ENCODE peak calls at places on chromosomes 13 and 19, in nine cellular contexts. One of them, this sample, is unnamed.

GRCh38 chr19:49042177-49042576 is 1.5 kb upstream of the CGB5 start:
- DNase-seq in Calu3: peak
- DNase-seq in choroid plexus epithelial cell: peak
- DNase-seq in uterus: no peak
- DNase-seq in BJ: no peak
- DNase-seq in dorsolateral prefrontal cortex: no peak
- DNase-seq in OCI-LY7: no peak
- DNase-seq in GM23338: no peak
- DNase-seq in progenitor cell of endocrine pancreas: no peak
- DNase-seq in this sample: no peak

GRCh38 chr19:34482380-34483250 is 1.1 kb downstream of the WTIP start:
- DNase-seq in progenitor cell of endocrine pancreas: peak
- DNase-seq in GM23338: peak
- DNase-seq in OCI-LY7: no peak
- DNase-seq in choroid plexus epithelial cell: peak
- DNase-seq in BJ: no peak
- DNase-seq in Calu3: peak
- DNase-seq in dorsolateral prefrontal cortex: no peak
- DNase-seq in uterus: no peak
- DNase-seq in this sample: no peak

GRCh38 chr13:69935043-69935442 is 172.6 kb upstream of the ATXN8OS start:
- DNase-seq in GM23338: no peak
- DNase-seq in choroid plexus epithelial cell: no peak
- DNase-seq in BJ: no peak
- DNase-seq in progenitor cell of endocrine pancreas: no peak
- DNase-seq in dorsolateral prefrontal cortex: no peak
- DNase-seq in Calu3: no peak
- DNase-seq in OCI-LY7: peak
- DNase-seq in uterus: no peak
- DNase-seq in this sample: no peak

GRCh38 chr13:30158774-30159445 is 148.4 kb downstream of the KATNAL1 start:
- DNase-seq in Calu3: peak
- DNase-seq in uterus: peak
- DNase-seq in OCI-LY7: no peak
- DNase-seq in dorsolateral prefrontal cortex: no peak
- DNase-seq in choroid plexus epithelial cell: peak
- DNase-seq in GM23338: no peak
- DNase-seq in progenitor cell of endocrine pancreas: no peak
- DNase-seq in BJ: no peak
- DNase-seq in this sample: peak

GRCh38 chr13:42885325-42885724 is 103.9 kb downstream of the FAM216B start:
- DNase-seq in progenitor cell of endocrine pancreas: no peak
- DNase-seq in OCI-LY7: no peak
- DNase-seq in BJ: no peak
- DNase-seq in Calu3: no peak
- DNase-seq in choroid plexus epithelial cell: no peak
- DNase-seq in uterus: no peak
- DNase-seq in dorsolateral prefrontal cortex: no peak
- DNase-seq in GM23338: no peak
- DNase-seq in this sample: no peak

GRCh38 chr13:114311908-114312307 is 2.4 kb upstream of the CHAMP1 start:
- DNase-seq in OCI-LY7: peak
- DNase-seq in BJ: no peak
- DNase-seq in progenitor cell of endocrine pancreas: no peak
- DNase-seq in Calu3: no peak
- DNase-seq in dorsolateral prefrontal cortex: no peak
- DNase-seq in choroid plexus epithelial cell: no peak
- DNase-seq in GM23338: no peak
- DNase-seq in uterus: no peak
- DNase-seq in this sample: no peak

GRCh38 chr13:24071423-24072075 is 89.0 kb upstream of the SPATA13 start:
- DNase-seq in progenitor cell of endocrine pancreas: no peak
- DNase-seq in OCI-LY7: no peak
- DNase-seq in choroid plexus epithelial cell: peak
- DNase-seq in dorsolateral prefrontal cortex: no peak
- DNase-seq in Calu3: no peak
- DNase-seq in uterus: peak
- DNase-seq in BJ: peak
- DNase-seq in GM23338: no peak
- DNase-seq in this sample: no peak

GRCh38 chr13:91347996-91348905 is 764 bp downstream of the MIR17HG start:
- DNase-seq in OCI-LY7: peak
- DNase-seq in BJ: no peak
- DNase-seq in uterus: peak
- DNase-seq in GM23338: no peak
- DNase-seq in Calu3: no peak
- DNase-seq in dorsolateral prefrontal cortex: peak
- DNase-seq in choroid plexus epithelial cell: peak
- DNase-seq in progenitor cell of endocrine pancreas: peak
- DNase-seq in this sample: no peak

GRCh38 chr13:87810391-87810801 is 139.2 kb downstream of the SLITRK5 start:
- DNase-seq in progenitor cell of endocrine pancreas: no peak
- DNase-seq in OCI-LY7: peak
- DNase-seq in uterus: no peak
- DNase-seq in choroid plexus epithelial cell: no peak
- DNase-seq in Calu3: no peak
- DNase-seq in dorsolateral prefrontal cortex: no peak
- DNase-seq in BJ: no peak
- DNase-seq in GM23338: peak
- DNase-seq in this sample: no peak

GRCh38 chr19:13226983-13227382 is 76.8 kb downstream of the IER2 start:
- DNase-seq in progenitor cell of endocrine pancreas: no peak
- DNase-seq in choroid plexus epithelial cell: no peak
- DNase-seq in Calu3: no peak
- DNase-seq in GM23338: no peak
- DNase-seq in uterus: no peak
- DNase-seq in OCI-LY7: no peak
- DNase-seq in BJ: no peak
- DNase-seq in dorsolateral prefrontal cortex: no peak
- DNase-seq in this sample: no peak

GRCh38 chr19:13231663-13232062 is 81.5 kb downstream of the IER2 start:
- DNase-seq in Calu3: no peak
- DNase-seq in choroid plexus epithelial cell: no peak
- DNase-seq in BJ: no peak
- DNase-seq in uterus: no peak
- DNase-seq in dorsolateral prefrontal cortex: no peak
- DNase-seq in progenitor cell of endocrine pancreas: no peak
- DNase-seq in OCI-LY7: no peak
- DNase-seq in GM23338: no peak
- DNase-seq in this sample: no peak

GRCh38 chr19:13225973-13226865 is 76.0 kb downstream of the IER2 start:
- DNase-seq in uterus: no peak
- DNase-seq in choroid plexus epithelial cell: no peak
- DNase-seq in dorsolateral prefrontal cortex: no peak
- DNase-seq in BJ: no peak
- DNase-seq in OCI-LY7: no peak
- DNase-seq in Calu3: no peak
- DNase-seq in progenitor cell of endocrine pancreas: no peak
- DNase-seq in GM23338: no peak
- DNase-seq in this sample: no peak

GRCh38 chr19:13229246-13229645 is 79.0 kb downstream of the IER2 start:
- DNase-seq in uterus: no peak
- DNase-seq in choroid plexus epithelial cell: no peak
- DNase-seq in BJ: no peak
- DNase-seq in GM23338: no peak
- DNase-seq in dorsolateral prefrontal cortex: no peak
- DNase-seq in OCI-LY7: no peak
- DNase-seq in progenitor cell of endocrine pancreas: no peak
- DNase-seq in Calu3: no peak
- DNase-seq in this sample: no peak

GRCh38 chr19:13228561-13228960 is 78.3 kb downstream of the IER2 start:
- DNase-seq in Calu3: no peak
- DNase-seq in OCI-LY7: peak
- DNase-seq in choroid plexus epithelial cell: no peak
- DNase-seq in uterus: no peak
- DNase-seq in GM23338: no peak
- DNase-seq in BJ: no peak
- DNase-seq in progenitor cell of endocrine pancreas: no peak
- DNase-seq in dorsolateral prefrontal cortex: no peak
- DNase-seq in this sample: no peak
- TF ChIP-seq CTCF in Calu3: no peak
- TF ChIP-seq CTCF in OCI-LY7: peak
- TF ChIP-seq CTCF in choroid plexus epithelial cell: no peak
- TF ChIP-seq CTCF in uterus: no peak
- TF ChIP-seq CTCF in GM23338: no peak
- TF ChIP-seq CTCF in BJ: no peak
- TF ChIP-seq CTCF in progenitor cell of endocrine pancreas: no peak
- TF ChIP-seq CTCF in dorsolateral prefrontal cortex: no peak
- TF ChIP-seq CTCF in this sample: no peak

GRCh38 chr13:28958018-28958417 is 137.9 kb downstream of the MTUS2 start:
- DNase-seq in OCI-LY7: no peak
- DNase-seq in GM23338: no peak
- DNase-seq in Calu3: no peak
- DNase-seq in BJ: no peak
- DNase-seq in progenitor cell of endocrine pancreas: no peak
- DNase-seq in choroid plexus epithelial cell: no peak
- DNase-seq in dorsolateral prefrontal cortex: no peak
- DNase-seq in uterus: no peak
- DNase-seq in this sample: no peak

GRCh38 chr13:28954810-28955209 is 134.7 kb downstream of the MTUS2 start:
- DNase-seq in progenitor cell of endocrine pancreas: no peak
- DNase-seq in uterus: no peak
- DNase-seq in GM23338: no peak
- DNase-seq in Calu3: no peak
- DNase-seq in OCI-LY7: no peak
- DNase-seq in BJ: no peak
- DNase-seq in choroid plexus epithelial cell: no peak
- DNase-seq in dorsolateral prefrontal cortex: no peak
- DNase-seq in this sample: no peak

GRCh38 chr13:28955264-28955966 is 135.3 kb downstream of the MTUS2 start:
- DNase-seq in BJ: no peak
- DNase-seq in uterus: no peak
- DNase-seq in Calu3: no peak
- DNase-seq in choroid plexus epithelial cell: no peak
- DNase-seq in OCI-LY7: no peak
- DNase-seq in dorsolateral prefrontal cortex: no peak
- DNase-seq in GM23338: no peak
- DNase-seq in progenitor cell of endocrine pancreas: no peak
- DNase-seq in this sample: no peak

DNA sequence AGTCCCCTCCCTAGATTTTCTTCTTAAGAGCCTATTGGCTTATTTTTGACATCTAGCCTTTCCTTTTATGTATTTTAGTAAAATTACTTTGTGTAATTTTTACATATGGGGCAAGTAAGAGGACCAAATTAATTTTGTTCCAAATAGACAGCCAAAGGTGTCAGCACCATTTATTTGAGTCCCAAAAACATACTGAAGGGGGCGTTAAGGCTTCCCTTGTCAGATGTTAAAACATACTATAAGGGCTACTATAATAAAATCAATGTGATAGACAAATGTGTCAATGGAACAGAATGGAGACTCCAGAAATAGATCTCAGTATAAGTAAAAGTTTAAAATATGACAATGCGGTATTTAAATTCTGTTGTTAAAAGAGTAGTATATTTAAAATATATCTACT is 133.6 kb downstream of the MTUS2 start:
- DNase-seq in Calu3: no peak
- DNase-seq in dorsolateral prefrontal cortex: no peak
- DNase-seq in GM23338: peak
- DNase-seq in choroid plexus epithelial cell: no peak
- DNase-seq in OCI-LY7: no peak
- DNase-seq in uterus: no peak
- DNase-seq in progenitor cell of endocrine pancreas: no peak
- DNase-seq in BJ: no peak
- DNase-seq in this sample: no peak
- TF ChIP-seq CTCF in Calu3: no peak
- TF ChIP-seq CTCF in dorsolateral prefrontal cortex: no peak
- TF ChIP-seq CTCF in GM23338: peak
- TF ChIP-seq CTCF in choroid plexus epithelial cell: no peak
- TF ChIP-seq CTCF in OCI-LY7: peak
- TF ChIP-seq CTCF in uterus: no peak
- TF ChIP-seq CTCF in progenitor cell of endocrine pancreas: no peak
- TF ChIP-seq CTCF in BJ: no peak
- TF ChIP-seq CTCF in this sample: no peak

GRCh38 chr13:21557995-21558394 is 46.0 kb downstream of the MICU2 start:
- DNase-seq in Calu3: peak
- DNase-seq in choroid plexus epithelial cell: peak
- DNase-seq in dorsolateral prefrontal cortex: no peak
- DNase-seq in OCI-LY7: peak
- DNase-seq in uterus: no peak
- DNase-seq in BJ: no peak
- DNase-seq in GM23338: peak
- DNase-seq in progenitor cell of endocrine pancreas: no peak
- DNase-seq in this sample: no peak
- TF ChIP-seq CTCF in Calu3: no peak
- TF ChIP-seq CTCF in choroid plexus epithelial cell: peak
- TF ChIP-seq CTCF in dorsolateral prefrontal cortex: no peak
- TF ChIP-seq CTCF in OCI-LY7: peak
- TF ChIP-seq CTCF in uterus: no peak
- TF ChIP-seq CTCF in BJ: peak
- TF ChIP-seq CTCF in GM23338: peak
- TF ChIP-seq CTCF in progenitor cell of endocrine pancreas: peak
- TF ChIP-seq CTCF in this sample: peak

DNA sequence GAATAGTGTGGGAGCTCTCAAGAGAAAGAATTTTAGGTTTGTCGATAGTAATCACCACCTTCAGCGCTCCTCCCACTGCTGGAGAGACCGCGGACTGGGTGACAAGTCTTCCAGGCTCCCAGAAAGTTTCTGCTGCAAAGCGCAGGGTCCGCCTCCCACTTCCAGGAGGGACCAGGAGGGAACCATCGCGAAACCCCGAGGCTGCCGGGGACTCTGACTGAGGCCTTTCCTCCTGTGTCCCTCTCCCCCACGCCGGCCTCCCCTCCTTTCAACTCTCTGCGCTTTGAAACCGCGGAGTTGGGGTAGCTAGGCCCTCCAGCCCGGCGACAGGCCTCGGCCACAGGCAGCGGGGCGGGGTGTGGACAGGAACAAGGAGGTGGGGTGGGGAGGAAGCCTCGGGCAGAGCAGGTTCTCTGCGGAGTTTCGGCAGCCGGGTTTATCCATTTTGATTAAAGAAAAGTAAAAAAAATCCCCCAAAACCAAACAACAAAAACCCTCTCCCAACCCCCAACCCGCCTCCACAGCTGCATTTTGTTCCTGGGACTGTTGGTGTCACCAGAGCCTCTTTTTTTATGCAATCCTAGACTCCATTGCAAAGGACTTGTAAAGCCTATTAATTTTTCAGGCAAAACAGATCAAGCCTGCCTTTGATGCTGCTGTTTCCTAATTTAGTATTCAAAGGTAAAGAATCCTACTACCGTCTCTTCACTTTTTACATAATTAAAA is 157.2 kb downstream of the TM9SF2 start:
- DNase-seq in dorsolateral prefrontal cortex: peak
- DNase-seq in choroid plexus epithelial cell: peak
- DNase-seq in BJ: no peak
- DNase-seq in uterus: peak
- DNase-seq in OCI-LY7: no peak
- DNase-seq in Calu3: peak
- DNase-seq in progenitor cell of endocrine pancreas: peak
- DNase-seq in GM23338: peak
- DNase-seq in this sample: peak
- TF ChIP-seq CTCF in dorsolateral prefrontal cortex: peak
- TF ChIP-seq CTCF in choroid plexus epithelial cell: peak
- TF ChIP-seq CTCF in BJ: peak
- TF ChIP-seq CTCF in uterus: peak
- TF ChIP-seq CTCF in OCI-LY7: peak
- TF ChIP-seq CTCF in Calu3: no peak
- TF ChIP-seq CTCF in progenitor cell of endocrine pancreas: peak
- TF ChIP-seq CTCF in GM23338: peak
- TF ChIP-seq CTCF in this sample: peak

This sample was measured in AG09319.